ENCODE peak calls at places on chromosomes 1 and 21, in seven cellular contexts. S is stomach; V is transverse colon; A is GM20000; R is astrocyte of the spinal cord; E is activated CD4-positive, alpha-beta T cell treated with anti-CD3 and anti-CD28 coated beads for 24 hours; X is cardiac septum. Z is an unnamed sample.

GRCh38 chr1:37721565-37721964 is 29.2 kb downstream of the CDCA8 start:
- DNase-seq in S (no peak), V (no peak), A (no peak), R (no peak), E (no peak), X (no peak), Z (no peak)

GRCh38 chr1:156833598-156833997 is 16.9 kb upstream of the SH2D2A start:
- DNase-seq in S (no peak), V (no peak), A (no peak), R (no peak), E (no peak), X (no peak), Z (no peak)

GRCh38 chr1:160094806-160095205 is 3.6 kb downstream of the IGSF8 start:
- DNase-seq in S (no peak), V (no peak), A (no peak), R (no peak), E (no peak), X (no peak), Z (no peak)

GRCh38 chr1:226212545-226212944 is 10.9 kb upstream of the MIXL1 start:
- DNase-seq in S (no peak), V (no peak), A (no peak), R (no peak), E (no peak), X (no peak), Z (no peak)

GRCh38 chr1:76238094-76238551 is 163.6 kb downstream of the ST6GALNAC3 start:
- DNase-seq in S (no peak), V (no peak), A (no peak), R (peak), E (no peak), X (no peak), Z (no peak)

GRCh38 chr1:62870148-62870547 is 86.2 kb downstream of the ATG4C start:
- DNase-seq in S (no peak), V (no peak), A (no peak), R (no peak), E (no peak), X (no peak), Z (no peak)

GRCh38 chr21:43991447-43991991 is 20.6 kb upstream of the TRAPPC10 start:
- DNase-seq in S (no peak), V (no peak), A (no peak), R (no peak), E (no peak), X (no peak), Z (no peak)

GRCh38 chr1:154416496-154417337 is 11.6 kb downstream of the IL6R start:
- DNase-seq in S (no peak), V (no peak), A (no peak), R (no peak), E (no peak), X (no peak), Z (no peak)

GRCh38 chr1:153567621-153568366 is 2.1 kb upstream of the S100A2 start:
- DNase-seq in S (no peak), V (no peak), A (no peak), R (peak), E (no peak), X (no peak), Z (no peak)

GRCh38 chr1:55204997-55205396 is 10.2 kb downstream of the USP24 start:
- DNase-seq in S (no peak), V (no peak), A (peak), R (no peak), E (no peak), X (no peak), Z (no peak)

GRCh38 chr1:3453891-3454810 is at the start of gene ARHGEF16:
- DNase-seq in S (peak), V (peak), A (peak), R (no peak), E (no peak), X (no peak), Z (no peak)

GRCh38 chr1:29450591-29450990 is 214.3 kb downstream of the PTPRU start:
- DNase-seq in S (no peak), V (no peak), A (no peak), R (no peak), E (no peak), X (no peak), Z (no peak)

GRCh38 chr1:227917081-227917950 is 30.4 kb downstream of the WNT9A start:
- DNase-seq in S (no peak), V (no peak), A (no peak), R (no peak), E (no peak), X (no peak), Z (no peak)

Z was measured in stimulated activated CD8-positive, alpha-beta memory T cell treated with anti-CD3 and anti-CD28 coated beads, Interleukin-4, amount 100 ng/mL, for 24 hours.